ENCODE peak calls at places on chromosomes 1 and 21, in four cellular contexts. One of them, this sample, is unnamed.

GRCh38 chr1:115624859-115625258 is 16.9 kb upstream of the VANGL1 start:
- DNase-seq in transverse colon: no peak
- DNase-seq in stomach: no peak
- DNase-seq in GM12892: no peak
- DNase-seq in this sample: no peak

GRCh38 chr1:172779501-172779900 is 120.6 kb downstream of the FASLG start:
- DNase-seq in transverse colon: no peak
- DNase-seq in GM12892: no peak
- DNase-seq in stomach: no peak
- DNase-seq in this sample: no peak

GRCh38 chr1:231604276-231604621 is 22.3 kb upstream of the DISC1 start:
- DNase-seq in stomach: no peak
- DNase-seq in transverse colon: no peak
- DNase-seq in GM12892: no peak
- DNase-seq in this sample: no peak

GRCh38 chr1:1306661-1307260 is 969 bp downstream of the ACAP3 start:
- DNase-seq in GM12892: no peak
- DNase-seq in transverse colon: no peak
- DNase-seq in stomach: no peak
- DNase-seq in this sample: peak; percentile 62

GRCh38 chr1:40795811-40796586 is 12.4 kb downstream of the KCNQ4 start:
- DNase-seq in GM12892: no peak
- DNase-seq in stomach: no peak
- DNase-seq in transverse colon: no peak
- DNase-seq in this sample: no peak

GRCh38 chr1:100989306-100990077 is 36.1 kb downstream of the DPH5 start:
- DNase-seq in GM12892: no peak
- DNase-seq in transverse colon: no peak
- DNase-seq in stomach: no peak
- DNase-seq in this sample: no peak

GRCh38 chr1:78040484-78041089 is 5.2 kb upstream of the GIPC2 start:
- DNase-seq in stomach: no peak
- DNase-seq in GM12892: no peak
- DNase-seq in transverse colon: no peak
- DNase-seq in this sample: no peak

GRCh38 chr21:35540950-35541632 is 492.0 kb upstream of the RUNX1 start:
- DNase-seq in transverse colon: no peak
- DNase-seq in stomach: no peak
- DNase-seq in GM12892: no peak
- DNase-seq in this sample: no peak

GRCh38 chr1:231187556-231187955 is 25.7 kb downstream of the TRIM67 start:
- DNase-seq in transverse colon: no peak
- DNase-seq in GM12892: no peak
- DNase-seq in stomach: no peak
- DNase-seq in this sample: no peak

GRCh38 chr1:203129501-203130231 is 2.1 kb downstream of the ADORA1 start:
- DNase-seq in transverse colon: peak; percentile 13
- DNase-seq in stomach: peak; percentile 83
- DNase-seq in GM12892: peak; percentile 0
- DNase-seq in this sample: peak; percentile 60

GRCh38 chr1:67476006-67476482 is 45.8 kb upstream of the SERBP1 start:
- DNase-seq in transverse colon: no peak
- DNase-seq in stomach: no peak
- DNase-seq in GM12892: no peak
- DNase-seq in this sample: no peak

GRCh38 chr1:8120693-8121260 is 94.7 kb upstream of the ERRFI1 start:
- DNase-seq in transverse colon: no peak
- DNase-seq in GM12892: no peak
- DNase-seq in stomach: peak; percentile 67
- DNase-seq in this sample: no peak

GRCh38 chr1:164440222-164440621 is 118.8 kb upstream of the PBX1 start:
- DNase-seq in transverse colon: no peak
- DNase-seq in stomach: no peak
- DNase-seq in GM12892: no peak
- DNase-seq in this sample: no peak

GRCh38 chr1:154970631-154971340 is at the start of gene SHC1:
- DNase-seq in transverse colon: peak; percentile 89
- DNase-seq in stomach: peak; percentile 83
- DNase-seq in GM12892: peak; percentile 76
- DNase-seq in this sample: peak; percentile 84
- TF ChIP-seq POLR2AphosphoS5 in transverse colon: peak; percentile 94
- TF ChIP-seq POLR2AphosphoS5 in stomach: peak; percentile 89
- TF ChIP-seq POLR2AphosphoS5 in GM12892: peak; percentile 44
- TF ChIP-seq POLR2AphosphoS5 in this sample: peak; percentile 83

GRCh38 chr1:24536391-24536840 is 19.5 kb upstream of the NCMAP start:
- DNase-seq in transverse colon: peak; percentile 75
- DNase-seq in GM12892: no peak
- DNase-seq in stomach: peak; percentile 51
- DNase-seq in this sample: peak; percentile 75
- TF ChIP-seq POLR2AphosphoS5 in transverse colon: peak; percentile 36
- TF ChIP-seq POLR2AphosphoS5 in GM12892: no peak
- TF ChIP-seq POLR2AphosphoS5 in stomach: peak; percentile 56
- TF ChIP-seq POLR2AphosphoS5 in this sample: peak; percentile 35

GRCh38 chr1:151611832-151612505 is at the start of gene SNX27:
- DNase-seq in stomach: peak; percentile 92
- DNase-seq in transverse colon: peak; percentile 92
- DNase-seq in GM12892: peak; percentile 91
- DNase-seq in this sample: peak; percentile 94
- TF ChIP-seq POLR2AphosphoS5 in stomach: peak; percentile 61
- TF ChIP-seq POLR2AphosphoS5 in transverse colon: peak; percentile 69
- TF ChIP-seq POLR2AphosphoS5 in GM12892: no peak
- TF ChIP-seq POLR2AphosphoS5 in this sample: peak; percentile 82

DNA sequence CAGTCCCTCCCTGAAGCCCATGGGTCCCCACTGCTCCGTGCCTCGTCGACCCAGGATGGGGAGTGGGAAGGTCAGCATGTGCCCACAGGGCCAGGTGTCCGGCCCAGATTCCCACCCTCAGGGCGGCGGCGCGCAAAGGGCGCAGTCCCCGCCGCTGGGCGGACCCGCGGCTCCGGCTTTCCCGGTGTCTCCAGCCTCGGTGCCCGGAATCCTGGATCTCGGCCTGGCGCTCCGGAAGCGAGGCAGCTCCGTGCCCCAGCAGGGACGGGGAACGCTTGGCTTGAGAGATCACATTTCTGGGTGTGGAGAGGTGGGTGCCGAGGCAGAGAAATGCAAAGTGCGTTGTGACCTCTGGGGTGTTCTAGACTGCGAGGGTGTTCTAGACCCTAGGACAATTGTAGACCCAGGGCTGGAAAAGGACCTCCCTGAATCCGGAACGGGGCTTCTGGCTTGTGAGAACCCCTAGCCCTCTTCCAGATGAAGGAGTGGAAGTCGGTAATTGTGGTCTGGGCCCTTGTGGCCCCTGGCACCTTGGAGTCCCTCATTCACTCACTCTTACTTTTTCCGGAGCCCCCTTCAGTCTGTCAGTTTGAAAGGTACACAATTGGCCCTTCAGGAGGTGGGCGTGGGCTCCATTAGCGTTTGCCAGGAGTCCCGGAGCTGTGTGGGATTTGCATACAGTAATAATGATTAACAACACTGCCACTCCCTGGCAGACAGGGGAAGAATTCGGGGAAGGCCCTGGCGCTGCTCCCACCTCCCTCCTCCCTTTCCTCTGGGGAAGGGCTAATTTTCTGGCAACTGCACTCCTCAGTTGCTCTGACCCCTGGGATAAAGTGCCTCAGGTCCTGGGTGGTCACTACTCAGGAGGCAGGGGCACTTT is 1.7 kb upstream of the KCND3 start:
- DNase-seq in transverse colon: peak; percentile 72
- DNase-seq in GM12892: no peak
- DNase-seq in stomach: peak; percentile 86
- DNase-seq in this sample: peak; percentile 82
- TF ChIP-seq POLR2AphosphoS5 in transverse colon: peak; percentile 9
- TF ChIP-seq POLR2AphosphoS5 in GM12892: no peak
- TF ChIP-seq POLR2AphosphoS5 in stomach: peak; percentile 67
- TF ChIP-seq POLR2AphosphoS5 in this sample: peak; percentile 40

DNA sequence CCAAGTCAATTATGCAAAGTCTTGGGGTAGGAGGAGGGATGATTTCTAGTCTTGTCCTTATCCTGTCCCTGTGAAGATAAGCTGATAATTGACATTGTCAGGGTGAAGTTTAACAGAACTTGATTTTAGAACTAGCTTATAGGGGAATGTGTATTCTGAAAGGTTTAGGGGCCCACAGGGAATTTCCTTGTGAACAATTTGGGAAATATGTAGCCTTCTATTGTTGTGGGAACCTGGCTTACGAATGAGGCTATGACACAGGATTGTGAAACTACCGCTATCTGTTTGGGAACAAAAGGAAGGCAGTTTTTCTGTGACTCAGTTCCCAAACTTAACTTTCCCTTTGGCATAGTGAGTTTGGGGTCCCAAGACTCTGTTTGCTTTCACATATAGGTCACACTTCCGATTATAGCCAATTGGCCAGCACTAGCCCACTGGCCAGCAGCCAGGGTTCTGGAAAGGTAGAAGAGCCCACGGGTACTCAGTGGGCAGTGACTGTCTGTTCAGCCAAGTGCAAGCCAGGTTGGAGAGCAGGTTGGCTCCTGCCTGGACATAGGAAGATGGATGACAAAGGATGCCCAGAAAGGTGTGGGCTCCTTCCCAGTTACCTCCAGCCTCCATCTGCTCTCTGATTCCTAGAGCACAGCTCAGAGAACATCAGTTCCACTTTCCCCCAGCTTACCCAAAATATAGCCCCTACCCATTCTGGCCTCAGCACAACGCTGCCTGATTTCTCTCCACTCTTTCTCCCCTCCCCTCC is 35.5 kb downstream of the H3-3A start:
- DNase-seq in GM12892: no peak
- DNase-seq in stomach: no peak
- DNase-seq in transverse colon: no peak
- DNase-seq in this sample: no peak
- TF ChIP-seq POLR2AphosphoS5 in GM12892: no peak
- TF ChIP-seq POLR2AphosphoS5 in stomach: no peak
- TF ChIP-seq POLR2AphosphoS5 in transverse colon: no peak
- TF ChIP-seq POLR2AphosphoS5 in this sample: no peak

GRCh38 chr1:167219646-167220536 is 795 bp upstream of the POU2F1 start:
- DNase-seq in transverse colon: peak; percentile 93
- DNase-seq in GM12892: peak; percentile 25
- DNase-seq in stomach: peak; percentile 87
- DNase-seq in this sample: peak; percentile 90
- TF ChIP-seq POLR2AphosphoS5 in transverse colon: peak; percentile 72
- TF ChIP-seq POLR2AphosphoS5 in GM12892: peak; percentile 67
- TF ChIP-seq POLR2AphosphoS5 in stomach: no peak
- TF ChIP-seq POLR2AphosphoS5 in this sample: no peak

DNA sequence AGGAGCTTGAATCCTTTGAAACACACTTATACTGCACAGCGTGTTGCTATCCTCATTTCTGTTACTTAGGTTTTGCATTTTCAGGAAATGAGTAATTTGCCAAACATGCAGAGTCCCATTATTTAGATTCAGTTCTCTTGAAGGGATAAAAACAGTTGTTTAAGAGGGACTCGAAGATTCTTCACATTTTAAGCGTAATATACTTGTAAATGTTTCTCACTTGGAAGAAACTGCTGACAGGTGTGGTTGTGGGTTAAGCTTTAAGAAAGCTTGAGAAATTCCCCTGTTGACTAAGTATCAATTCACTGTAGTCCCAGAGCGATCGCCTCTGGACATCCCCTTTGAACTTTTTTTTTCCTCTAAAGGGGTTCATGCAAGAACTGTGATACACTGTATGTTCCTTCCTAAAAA is 30.6 kb upstream of the RGS1 start:
- DNase-seq in GM12892: no peak
- DNase-seq in stomach: no peak
- DNase-seq in transverse colon: no peak
- DNase-seq in this sample: no peak
- TF ChIP-seq POLR2AphosphoS5 in GM12892: no peak
- TF ChIP-seq POLR2AphosphoS5 in stomach: no peak
- TF ChIP-seq POLR2AphosphoS5 in transverse colon: no peak
- TF ChIP-seq POLR2AphosphoS5 in this sample: no peak

GRCh38 chr1:158461534-158461933 is at the start of gene OR10K1:
- DNase-seq in transverse colon: no peak
- DNase-seq in stomach: no peak
- DNase-seq in GM12892: no peak
- DNase-seq in this sample: no peak
- TF ChIP-seq POLR2AphosphoS5 in transverse colon: no peak
- TF ChIP-seq POLR2AphosphoS5 in stomach: no peak
- TF ChIP-seq POLR2AphosphoS5 in GM12892: no peak
- TF ChIP-seq POLR2AphosphoS5 in this sample: no peak

GRCh38 chr21:15004721-15005370 is 60.0 kb downstream of the NRIP1 start:
- DNase-seq in transverse colon: no peak
- DNase-seq in stomach: no peak
- DNase-seq in GM12892: no peak
- DNase-seq in this sample: no peak
- TF ChIP-seq POLR2AphosphoS5 in transverse colon: no peak
- TF ChIP-seq POLR2AphosphoS5 in stomach: no peak
- TF ChIP-seq POLR2AphosphoS5 in GM12892: no peak
- TF ChIP-seq POLR2AphosphoS5 in this sample: no peak

DNA sequence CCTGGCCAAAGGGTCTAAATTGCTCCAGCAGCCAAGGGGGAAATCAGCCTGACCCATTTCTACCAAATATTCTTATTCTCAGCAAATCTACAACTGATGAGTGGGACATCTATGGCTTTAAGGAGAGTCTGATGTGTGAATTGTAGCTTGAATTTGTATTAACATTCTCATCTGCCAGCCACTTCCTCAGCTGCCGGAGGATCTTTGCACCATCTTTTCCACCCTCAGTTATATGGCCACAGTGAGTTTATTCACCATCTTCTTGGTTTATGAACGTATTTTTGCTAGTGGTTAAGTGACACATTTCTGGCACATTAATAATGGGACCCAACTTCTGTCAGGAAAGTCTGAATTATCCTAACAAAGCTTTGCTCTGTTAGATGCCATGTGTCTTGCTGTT is 69.6 kb downstream of the COLGALT2 start:
- DNase-seq in stomach: no peak
- DNase-seq in transverse colon: no peak
- DNase-seq in GM12892: no peak
- DNase-seq in this sample: no peak
- TF ChIP-seq POLR2AphosphoS5 in stomach: no peak
- TF ChIP-seq POLR2AphosphoS5 in transverse colon: no peak
- TF ChIP-seq POLR2AphosphoS5 in GM12892: no peak
- TF ChIP-seq POLR2AphosphoS5 in this sample: no peak

This sample was measured in upper lobe of left lung.